ENCODE peak calls at places on chromosomes 13 and 19, in five cellular contexts. C is EL; X is stimulated activated CD8-positive, alpha-beta memory T cell treated with anti-CD3 and anti-CD28 coated beads, Interleukin-4, amount 100 ng/mL, for 48 hours; A is foreskin fibroblast; L is stimulated activated CD4-positive, alpha-beta T cell treated with anti-CD3 and anti-CD28 coated beads, Interleukin-2, amount 100 ng/mL, for 48 hours. B is an unnamed sample.

GRCh38 chr13:110820311-110820710 is 94.6 kb downstream of the ANKRD10 start:
- DNase-seq in L (no peak), A (no peak), X (no peak), C (no peak), B (no peak)

GRCh38 chr19:34308381-34309367 is 54.3 kb downstream of the GARRE1 start:
- DNase-seq in A (no peak), X (no peak), L (no peak), C (no peak), B (no peak)

GRCh38 chr13:83941669-83942335 is 59.5 kb upstream of the SLITRK1 start:
- DNase-seq in L (no peak), A (no peak), X (no peak), C (no peak), B (no peak)

GRCh38 chr19:56840452-56841193 is at the start of the genes PEG3 and ZIM2:
- DNase-seq in X (no peak), L (no peak), C (no peak), A (no peak), B (no peak)

GRCh38 chr13:94209110-94209509 is 270.4 kb downstream of the DCT start:
- DNase-seq in C (no peak), A (no peak), L (no peak), X (no peak), B (no peak)

GRCh38 chr19:18160792-18161690 is 8.1 kb downstream of the PIK3R2 start:
- DNase-seq in L (peak; percentile 80), A (peak; percentile 44), X (peak; percentile 86), C (peak; percentile 67), B (no peak)

GRCh38 chr19:31613683-31614219 is 264.5 kb upstream of the TSHZ3 start:
- DNase-seq in C (no peak), X (no peak), A (no peak), L (no peak), B (no peak)

GRCh38 chr19:30077851-30078355 is 135.9 kb downstream of the URI1 start:
- DNase-seq in X (no peak), C (no peak), A (no peak), L (no peak), B (no peak)

GRCh38 chr19:6220385-6221191 is 59.2 kb downstream of the MLLT1 start:
- DNase-seq in A (peak; percentile 76), C (peak; percentile 32), L (no peak), X (no peak), B (peak; percentile 66)

GRCh38 chr13:44108345-44108858 is 228.7 kb downstream of the LACC1 start:
- DNase-seq in L (no peak), C (no peak), A (no peak), X (no peak), B (no peak)

GRCh38 chr19:1251503-1252220 is 3.3 kb downstream of the MIDN start:
- DNase-seq in L (no peak), X (peak; percentile 76), A (no peak), C (no peak), B (no peak)

GRCh38 chr13:91962946-91963345 is 564.5 kb downstream of the GPC5 start:
- DNase-seq in X (no peak), C (no peak), L (no peak), A (no peak), B (no peak)

GRCh38 chr19:51784922-51785690 is 9.9 kb upstream of the FPR3 start:
- DNase-seq in A (no peak), X (peak; percentile 46), C (peak; percentile 80), L (peak; percentile 35), B (peak; percentile 38)